ENCODE peak calls at places on chromosome 1, in nine cellular contexts. X, T, G, H, O, L, U, J and V are unnamed samples.

GRCh38 chr1:153510984-153511410 is 24.8 kb downstream of the S100A6 start:
- DNase-seq in U (peak; percentile 84), H (peak; percentile 85), T (peak; percentile 87), G (peak; percentile 74), J (peak; percentile 93), X (peak; percentile 92), O (peak; percentile 84), L (peak; percentile 89), V (peak; percentile 90)

GRCh38 chr1:88683516-88683847 is 591 bp upstream of the PKN2 start:
- DNase-seq in X (no peak), J (peak; percentile 78), T (peak; percentile 62), U (peak; percentile 70), L (peak; percentile 62), O (peak; percentile 80), G (peak; percentile 31), H (no peak), V (peak; percentile 45)

GRCh38 chr1:180157108-180157507 is 2.4 kb downstream of the QSOX1 start:
- DNase-seq in O (no peak), G (peak; percentile 65), T (peak; percentile 39), U (no peak), J (no peak), L (no peak), H (no peak), X (no peak), V (no peak)

GRCh38 chr1:47684964-47685762 is 247.3 kb downstream of the FOXD2 start:
- DNase-seq in T (no peak), L (no peak), U (no peak), O (no peak), X (peak; percentile 14), J (no peak), G (no peak), H (no peak), V (no peak)

GRCh38 chr1:13851726-13852125 is 151.7 kb downstream of the PRDM2 start:
- DNase-seq in T (no peak), J (no peak), U (no peak), G (no peak), O (no peak), H (no peak), L (no peak), X (no peak), V (no peak)

GRCh38 chr1:219120625-219121544 is 52.8 kb upstream of the LYPLAL1 start:
- DNase-seq in L (peak; percentile 40), J (no peak), G (peak; percentile 91), T (no peak), X (no peak), H (peak; percentile 73), U (no peak), O (no peak), V (no peak)

GRCh38 chr1:1917995-1918900 is 831 bp downstream of the TMEM52 start:
- DNase-seq in O (peak; percentile 69), G (no peak), T (peak; percentile 87), L (peak; percentile 72), X (no peak), J (no peak), H (no peak), U (no peak), V (no peak)

GRCh38 chr1:87956072-87956471 is 627.4 kb downstream of the LMO4 start:
- DNase-seq in H (no peak), X (no peak), T (no peak), O (no peak), L (peak; percentile 67), J (no peak), U (no peak), G (peak; percentile 98), V (no peak)

GRCh38 chr1:170483041-170483440 is 48.9 kb upstream of the GORAB start:
- DNase-seq in J (no peak), O (no peak), H (no peak), U (no peak), L (no peak), G (no peak), X (no peak), T (no peak), V (no peak)

GRCh38 chr1:54569339-54569738 is 21.3 kb downstream of the ACOT11 start:
- DNase-seq in G (no peak), O (peak; percentile 39), H (no peak), L (no peak), U (no peak), X (no peak), J (peak; percentile 39), T (no peak), V (no peak)

GRCh38 chr1:154239491-154239890 is 18.7 kb downstream of the UBAP2L start:
- DNase-seq in L (no peak), U (no peak), X (no peak), T (no peak), O (no peak), G (no peak), H (no peak), J (no peak), V (no peak)

DNA sequence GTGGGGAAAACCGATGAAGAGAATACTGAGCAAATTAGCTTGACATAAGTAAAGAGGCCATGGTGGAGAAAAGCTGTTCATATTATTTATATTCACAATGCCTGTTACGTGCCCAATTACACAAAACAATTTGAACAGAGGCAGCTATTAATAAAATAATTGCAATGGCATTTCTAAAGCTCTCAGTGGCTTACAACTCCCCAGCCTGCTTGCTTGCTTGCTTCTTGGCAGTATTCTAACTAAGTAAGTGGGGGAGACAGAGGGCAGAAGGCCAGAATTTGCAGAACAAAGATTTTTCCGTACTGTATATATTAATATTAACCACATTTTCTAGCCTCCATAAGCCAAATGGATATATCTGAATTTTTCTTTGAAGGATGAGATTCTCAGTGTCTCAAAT is 12.9 kb downstream of the PTPN14 start:
- DNase-seq in H (no peak), T (no peak), L (no peak), O (no peak), U (no peak), G (no peak), X (no peak), J (no peak), V (no peak)
- H3K4me1 ChIP-seq in H (no peaks in the 10 kb centered on the region), T (no peaks in the 10 kb centered on the region), L (peaks cover 66% of the 10 kb centered on the region), O (no peaks in the 10 kb centered on the region), U (no peaks in the 10 kb centered on the region), G (peaks cover 20% of the 10 kb centered on the region), X (peaks cover 2% of the 10 kb centered on the region), J (peaks cover 9% of the 10 kb centered on the region), V (peaks cover 3% of the 10 kb centered on the region)

GRCh38 chr1:243250102-243250501 is 5.0 kb downstream of the CEP170 start:
- DNase-seq in T (no peak), U (no peak), G (no peak), X (no peak), H (no peak), J (no peak), L (no peak), O (no peak), V (no peak)

GRCh38 chr1:243244420-243244819 is 10.7 kb downstream of the CEP170 start:
- DNase-seq in L (no peak), H (no peak), O (no peak), J (no peak), G (no peak), U (no peak), X (no peak), T (no peak), V (no peak)

GRCh38 chr1:243249214-243249613 is 5.9 kb downstream of the CEP170 start:
- DNase-seq in U (no peak), T (no peak), J (no peak), X (no peak), G (no peak), H (no peak), L (no peak), O (no peak), V (no peak)

GRCh38 chr1:243247901-243248300 is 7.2 kb downstream of the CEP170 start:
- DNase-seq in U (no peak), G (no peak), H (no peak), L (no peak), T (no peak), O (no peak), X (no peak), J (no peak), V (no peak)

DNA sequence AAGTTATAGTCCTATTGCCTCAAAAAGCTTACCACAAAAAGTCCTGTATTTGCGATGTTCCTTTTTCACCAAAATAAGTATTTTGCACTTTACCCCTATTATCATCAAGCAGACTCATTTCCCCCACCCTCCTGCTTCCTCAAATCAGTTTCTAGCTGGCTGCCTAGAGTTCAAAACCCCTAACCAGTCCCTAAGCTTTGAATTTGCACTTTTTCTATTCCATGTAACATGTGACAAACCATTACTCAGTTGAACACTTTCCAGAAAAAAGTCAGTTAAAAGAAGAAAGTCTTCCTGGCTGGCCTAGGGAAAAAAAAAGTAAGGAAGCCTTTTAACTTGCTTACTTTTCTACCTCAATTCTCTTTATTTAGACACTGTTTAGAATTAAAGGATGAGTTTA is 8.2 kb downstream of the CEP170 start:
- DNase-seq in O (no peak), T (no peak), J (no peak), L (no peak), H (no peak), U (no peak), X (no peak), G (peak; percentile 65), V (no peak)
- H3K9me3 ChIP-seq in O (no peaks in the 10 kb centered on the region), T (no peaks in the 10 kb centered on the region), J (no peaks in the 10 kb centered on the region), L (no peaks in the 10 kb centered on the region), H (no peaks in the 10 kb centered on the region), U (no peaks in the 10 kb centered on the region), X (no peaks in the 10 kb centered on the region), G (no peaks in the 10 kb centered on the region), V (no peaks in the 10 kb centered on the region)

GRCh38 chr1:200894712-200895447 is at the start of gene INAVA:
- DNase-seq in L (no peak), T (peak; percentile 84), G (no peak), X (no peak), H (no peak), U (no peak), J (peak; percentile 82), O (peak; percentile 87), V (peak; percentile 79)
- TF ChIP-seq CTCF in L (no peak), T (no peak), G (no peak), X (peak; percentile 32), H (no peak), U (no peak), J (no peak), O (no peak), V (no peak)

DNA sequence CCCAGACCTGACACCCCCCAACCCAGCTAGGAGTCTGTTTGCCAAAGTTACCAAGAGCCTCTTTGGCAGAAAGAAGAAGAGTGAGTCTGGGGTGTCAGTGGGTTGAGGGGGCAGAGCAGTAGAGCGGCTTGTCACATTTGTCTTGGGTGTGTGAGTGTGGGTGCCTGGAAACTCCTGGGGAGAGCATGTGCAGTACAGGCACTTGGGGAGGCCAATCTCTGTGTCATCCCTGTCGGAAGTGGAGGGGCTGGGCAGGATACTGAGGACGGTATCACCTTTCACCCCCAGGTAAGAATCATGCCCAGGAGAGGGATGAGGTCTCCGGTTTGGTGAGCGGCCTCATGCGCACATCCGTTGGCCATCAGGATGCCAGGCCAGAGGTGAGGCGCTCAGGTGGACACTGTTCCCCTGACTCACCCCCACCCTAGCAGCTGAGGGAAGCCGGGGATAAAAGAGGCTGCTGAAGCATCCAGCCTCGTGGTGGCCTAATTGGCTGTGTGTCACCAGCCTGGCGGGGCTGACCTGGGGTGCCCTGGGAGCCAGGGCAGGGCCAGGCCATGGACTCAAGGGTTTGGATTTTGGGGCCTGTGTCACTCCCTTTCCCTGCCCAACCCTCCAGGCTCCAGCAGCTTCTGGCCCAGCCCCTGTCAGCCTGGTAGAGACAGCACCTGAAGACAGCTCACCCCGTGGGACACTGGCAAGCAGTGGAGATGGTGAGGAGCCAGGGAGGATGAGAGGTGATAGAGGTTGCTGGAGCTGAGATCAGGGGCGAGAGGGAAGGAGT is 3.3 kb downstream of the PLK3 start:
- DNase-seq in G (no peak), L (no peak), T (peak; percentile 62), J (peak; percentile 51), H (no peak), X (no peak), O (peak; percentile 52), U (no peak), V (no peak)
- H3K4me1 ChIP-seq in G (peaks cover 27% of the 10 kb centered on the region), L (peaks cover 26% of the 10 kb centered on the region), T (peaks cover 27% of the 10 kb centered on the region), J (peaks cover 80% of the 10 kb centered on the region), H (peaks cover 83% of the 10 kb centered on the region), X (peaks cover 7% of the 10 kb centered on the region), O (peaks cover 35% of the 10 kb centered on the region), U (peaks cover 4% of the 10 kb centered on the region), V (peaks cover 27% of the 10 kb centered on the region)